ENCODE peak calls at places on chromosome 9, in six cellular contexts. L, N, F, R, Y and Z are unnamed samples.
A peak's percentile ranks its signal among the peaks of the same experiment; 100 is the strongest.

GRCh38 chr9:104386425-104387069 is 117.5 kb upstream of the OR13F1 start:
- DNase-seq in L (no peak), N (peak; percentile 20), F (peak; percentile 18), R (peak; percentile 77), Y (peak; percentile 26), Z (no peak)

GRCh38 chr9:131528886-131529505 is 2.1 kb downstream of the UCK1 start:
- DNase-seq in R (no peak), Y (no peak), L (no peak), F (no peak), N (no peak), Z (no peak)

GRCh38 chr9:129382281-129383004 is 204.4 kb upstream of the IER5L start:
- DNase-seq in F (no peak), R (no peak), L (no peak), N (no peak), Y (no peak), Z (no peak)

GRCh38 chr9:15722888-15723287 is 170.0 kb downstream of the CCDC171 start:
- DNase-seq in L (no peak), F (peak; percentile 61), R (peak; percentile 41), N (peak; percentile 31), Y (no peak), Z (no peak)

GRCh38 chr9:99031319-99031718 is 73.6 kb upstream of the TGFBR1 start:
- DNase-seq in R (no peak), N (no peak), F (no peak), L (no peak), Y (no peak), Z (no peak)

GRCh38 chr9:84271004-84271886 is 69.3 kb downstream of the SLC28A3 start:
- DNase-seq in F (peak; percentile 67), R (peak; percentile 86), Y (peak; percentile 68), L (peak; percentile 63), N (peak; percentile 69), Z (peak; percentile 61)

GRCh38 chr9:123089040-123089439 is 55.6 kb downstream of the GPR21 start:
- DNase-seq in Y (no peak), F (no peak), L (no peak), R (no peak), N (no peak), Z (no peak)

GRCh38 chr9:97408562-97408961 is 3.3 kb upstream of the TDRD7 start:
- DNase-seq in L (no peak), Y (no peak), R (no peak), N (no peak), F (no peak), Z (no peak)

GRCh38 chr9:128113526-128114325 is 13.8 kb downstream of the PTGES2 start:
- DNase-seq in N (no peak), Y (no peak), F (no peak), L (no peak), R (no peak), Z (no peak)

GRCh38 chr9:116928283-116928682 is 241.2 kb downstream of the TRIM32 start:
- DNase-seq in N (no peak), L (no peak), Y (no peak), F (no peak), R (no peak), Z (no peak)

GRCh38 chr9:78278177-78278777 is 18.6 kb upstream of the PSAT1 start:
- DNase-seq in N (peak; percentile 82), F (no peak), Y (peak; percentile 92), L (no peak), R (no peak), Z (no peak)

GRCh38 chr9:137492464-137493162 is 33.5 kb upstream of the NSMF start:
- DNase-seq in Y (no peak), L (no peak), N (no peak), F (no peak), R (peak; percentile 38), Z (peak; percentile 4)

GRCh38 chr9:87035868-87036267 is 88.6 kb upstream of the GAS1 start:
- DNase-seq in Y (no peak), N (no peak), L (no peak), F (no peak), R (no peak), Z (no peak)
- H3K4ac ChIP-seq in Y (no peak overlapping the region), N (no peak overlapping the region), L (no peak overlapping the region), F (no peak overlapping the region), R (no peak overlapping the region), Z (no peak overlapping the region)

DNA sequence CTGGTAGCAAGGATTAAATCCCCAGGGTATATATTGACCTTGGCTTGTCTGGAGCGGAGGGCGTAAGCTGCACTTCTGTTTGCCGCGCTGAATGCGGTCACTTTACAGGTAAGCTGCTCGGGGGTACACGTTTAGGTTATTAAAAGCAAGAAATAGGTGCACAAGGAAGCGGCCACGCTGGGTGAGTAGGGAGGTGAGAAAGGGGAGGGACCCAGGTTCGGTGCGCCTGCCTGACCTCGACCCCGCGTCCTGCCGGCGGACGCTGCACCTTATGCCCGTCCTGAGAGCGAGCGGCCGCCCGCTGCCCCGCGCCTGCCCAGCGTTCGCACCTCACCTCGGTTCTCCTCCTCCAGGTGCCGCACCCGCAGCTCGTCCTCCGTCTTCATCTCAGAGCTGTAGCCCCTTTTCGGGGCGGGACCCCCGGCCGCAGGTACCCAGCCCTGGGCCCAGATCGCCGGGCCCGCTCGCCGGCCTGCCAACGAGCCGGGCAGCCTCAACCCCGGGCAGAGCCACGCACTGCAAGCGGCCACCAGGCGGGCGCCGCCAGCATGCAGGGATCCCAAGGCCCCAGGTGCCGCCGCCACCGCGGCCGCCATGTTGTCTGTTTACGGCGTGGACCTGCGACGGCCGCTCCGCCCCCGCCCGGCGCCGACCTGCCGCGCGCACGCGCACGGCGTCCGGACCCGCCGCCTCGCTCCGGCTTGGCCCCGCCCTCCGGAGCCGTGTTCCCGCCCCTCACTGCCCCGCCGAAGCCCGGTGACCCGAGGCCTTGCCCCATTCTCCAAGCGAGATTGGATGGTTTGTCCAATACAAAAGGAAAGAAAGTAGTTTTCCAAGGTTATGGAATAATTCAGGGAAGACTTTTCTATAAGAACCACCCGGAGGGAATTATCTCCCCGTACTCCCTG is at the start of gene AUH:
- DNase-seq in L (peak; percentile 92), Y (peak; percentile 66), F (peak; percentile 75), R (peak; percentile 88), N (peak; percentile 67), Z (peak; percentile 93)
- H2BK5ac ChIP-seq in L (peak within 1 kb of the TSS; percentile 37), Y (peak within 1 kb of the TSS; percentile 46), F (peak within 1 kb of the TSS; percentile 91), R (no peak within 1 kb of the TSS), N (peak within 1 kb of the TSS; percentile 74), Z (peak within 1 kb of the TSS; percentile 52)

DNA sequence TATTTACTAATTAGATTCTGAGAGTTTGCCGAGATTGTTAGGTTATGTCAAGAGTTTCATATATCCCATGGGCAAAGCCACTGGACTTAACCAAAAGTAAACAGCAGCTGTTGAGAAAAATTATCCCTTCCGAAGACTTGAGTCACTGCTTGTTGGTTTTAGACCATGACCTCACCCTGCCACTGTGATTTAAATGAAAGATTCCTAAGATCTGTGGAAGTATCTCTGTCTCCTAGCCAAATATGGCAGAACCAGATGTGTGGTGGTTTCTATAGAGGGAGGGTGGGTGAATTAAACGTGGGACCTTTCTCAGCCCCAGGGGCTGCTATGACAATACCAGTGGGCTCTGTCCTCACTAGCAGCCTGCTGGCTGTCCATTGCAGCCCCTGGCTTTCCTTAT is 19.3 kb downstream of the DMRT3 start:
- DNase-seq in R (no peak), Y (no peak), N (peak; percentile 49), L (no peak), F (no peak), Z (no peak)
- H3K9ac ChIP-seq in R (no peak overlapping the region), Y (peak overlapping the region; percentile 45), N (no peak overlapping the region), L (no peak overlapping the region), F (no peak overlapping the region), Z (no peak overlapping the region)

DNA sequence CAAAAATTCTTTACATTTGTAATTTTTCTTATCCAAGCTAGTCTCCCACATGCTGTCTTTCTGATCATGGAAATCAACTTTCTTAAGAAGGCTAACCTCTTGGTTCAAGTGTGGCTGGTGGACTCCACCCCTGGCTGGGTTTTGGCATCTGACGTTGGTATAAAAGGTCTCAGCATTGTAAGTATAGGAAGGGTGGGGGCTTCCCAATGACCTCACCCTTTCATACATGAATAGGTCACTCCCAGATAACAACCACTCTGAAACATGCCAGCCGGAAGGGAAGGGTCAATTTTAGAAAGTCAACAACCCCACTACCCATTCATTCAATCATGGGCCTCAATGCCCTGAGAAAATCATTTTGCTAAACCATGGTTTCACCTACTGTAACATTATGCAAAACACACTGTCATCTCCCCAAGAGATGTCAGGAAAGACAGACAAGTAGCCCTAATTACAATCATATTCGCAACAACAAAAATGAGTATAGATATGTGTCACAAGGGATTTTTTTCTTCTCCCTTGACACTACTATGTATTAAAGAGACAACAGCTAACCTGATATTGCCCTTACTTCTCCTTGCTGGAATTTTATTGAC is 31.9 kb upstream of the PCSK5 start:
- DNase-seq in F (no peak), N (no peak), R (no peak), L (no peak), Y (no peak), Z (no peak)
- H3K4ac ChIP-seq in F (no peak overlapping the region), N (no peak overlapping the region), R (no peak overlapping the region), L (no peak overlapping the region), Y (no peak overlapping the region), Z (no peak overlapping the region)

GRCh38 chr9:13491138-13491492 is 211.6 kb upstream of the MPDZ start:
- DNase-seq in L (no peak), R (no peak), Y (no peak), F (no peak), N (no peak), Z (no peak)

GRCh38 chr9:13487498-13487897 is 208.0 kb upstream of the MPDZ start:
- DNase-seq in F (no peak), L (no peak), N (no peak), R (no peak), Y (no peak), Z (no peak)

GRCh38 chr9:13493697-13494096 is 214.2 kb upstream of the MPDZ start:
- DNase-seq in N (no peak), L (no peak), Y (no peak), F (no peak), R (no peak), Z (no peak)

GRCh38 chr9:13487936-13488335 is 208.4 kb upstream of the MPDZ start:
- DNase-seq in R (no peak), L (no peak), F (no peak), N (no peak), Y (no peak), Z (peak; percentile 6)

DNA sequence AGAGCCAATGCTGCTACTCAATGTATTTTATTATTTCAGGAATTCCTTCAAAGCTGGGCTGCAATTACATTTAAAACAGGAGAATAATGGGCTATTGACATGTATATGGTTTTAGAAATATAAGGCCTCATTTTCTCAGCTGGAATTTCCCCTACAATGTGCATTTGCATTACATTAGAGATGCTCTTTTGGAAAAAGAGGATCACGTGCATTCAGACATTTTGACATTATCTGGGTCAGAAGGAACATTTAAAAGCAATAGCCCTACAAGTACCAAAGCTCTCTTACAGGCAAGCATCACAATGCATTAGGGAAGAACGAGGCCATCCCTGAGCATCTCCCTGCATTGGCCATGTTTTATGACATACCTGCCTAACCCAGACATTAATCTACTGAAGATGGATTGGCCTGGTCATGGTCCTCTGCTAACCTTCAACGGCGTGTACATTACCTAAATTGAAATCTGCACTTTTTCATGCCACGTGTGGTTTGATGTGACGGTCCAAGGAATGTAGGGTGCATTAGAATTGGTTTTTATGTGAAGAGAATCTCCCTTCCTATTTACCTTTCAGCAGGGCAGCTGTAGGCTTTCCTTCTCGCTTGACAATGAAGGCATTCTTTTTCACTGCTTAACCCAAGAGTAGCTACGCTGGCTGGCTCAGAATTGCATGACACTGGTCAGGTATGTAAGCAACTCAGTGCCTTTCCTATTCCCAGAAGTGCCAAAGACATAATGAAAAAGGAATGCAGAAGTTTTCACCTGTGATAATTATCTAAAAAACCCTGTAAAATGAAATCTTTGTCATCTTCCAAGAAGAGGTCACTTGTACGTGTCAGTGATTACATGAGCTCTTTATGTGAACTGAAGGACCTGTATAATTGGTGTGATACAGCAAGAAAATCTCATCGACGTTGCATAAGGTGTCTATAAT is 212.3 kb upstream of the MPDZ start:
- DNase-seq in F (no peak), N (no peak), L (peak; percentile 58), Y (no peak), R (peak; percentile 65), Z (peak; percentile 94)
- H2BK5ac ChIP-seq in F (no peak overlapping the region), N (no peak overlapping the region), L (peak overlapping the region; percentile 98), Y (no peak overlapping the region), R (no peak overlapping the region), Z (no peak overlapping the region)